ENCODE peak calls at places on chromosomes 5 and 9, in six cellular contexts. One of them, this sample, is unnamed.

GRCh38 chr9:18672706-18673105 is 198.8 kb downstream of the ADAMTSL1 start:
- DNase-seq in MCF 10A: no peak
- DNase-seq in heart right ventricle: no peak
- DNase-seq in CD4-positive, alpha-beta memory T cell: no peak
- DNase-seq in NAMALWA: no peak
- DNase-seq in HFF-Myc: no peak
- DNase-seq in this sample: no peak

GRCh38 chr5:172707285-172708182 is 63.5 kb downstream of the DUSP1 start:
- DNase-seq in MCF 10A: peak
- DNase-seq in heart right ventricle: no peak
- DNase-seq in CD4-positive, alpha-beta memory T cell: no peak
- DNase-seq in NAMALWA: no peak
- DNase-seq in HFF-Myc: peak
- DNase-seq in this sample: no peak

GRCh38 chr5:103436661-103437060 is 125.9 kb downstream of the NUDT12 start:
- DNase-seq in MCF 10A: no peak
- DNase-seq in heart right ventricle: no peak
- DNase-seq in CD4-positive, alpha-beta memory T cell: no peak
- DNase-seq in NAMALWA: no peak
- DNase-seq in HFF-Myc: no peak
- DNase-seq in this sample: no peak

GRCh38 chr9:33263936-33264472 is 504 bp downstream of the BAG1 start:
- DNase-seq in MCF 10A: peak
- DNase-seq in heart right ventricle: peak
- DNase-seq in CD4-positive, alpha-beta memory T cell: peak
- DNase-seq in NAMALWA: peak
- DNase-seq in HFF-Myc: no peak
- DNase-seq in this sample: peak

GRCh38 chr5:174287761-174288160 is 242.3 kb downstream of the NSG2 start:
- DNase-seq in MCF 10A: no peak
- DNase-seq in heart right ventricle: no peak
- DNase-seq in CD4-positive, alpha-beta memory T cell: no peak
- DNase-seq in NAMALWA: no peak
- DNase-seq in HFF-Myc: no peak
- DNase-seq in this sample: no peak

GRCh38 chr9:76913467-76913866 is 7.6 kb upstream of the PRUNE2 start:
- DNase-seq in MCF 10A: peak
- DNase-seq in heart right ventricle: no peak
- DNase-seq in CD4-positive, alpha-beta memory T cell: no peak
- DNase-seq in NAMALWA: no peak
- DNase-seq in HFF-Myc: no peak
- DNase-seq in this sample: no peak

GRCh38 chr5:10591159-10591558 is 27.3 kb downstream of the ANKRD33B start:
- DNase-seq in MCF 10A: no peak
- DNase-seq in heart right ventricle: no peak
- DNase-seq in CD4-positive, alpha-beta memory T cell: no peak
- DNase-seq in NAMALWA: no peak
- DNase-seq in HFF-Myc: no peak
- DNase-seq in this sample: no peak

GRCh38 chr5:112914584-112914983 is 7.4 kb downstream of the REEP5 start:
- DNase-seq in MCF 10A: no peak
- DNase-seq in heart right ventricle: no peak
- DNase-seq in CD4-positive, alpha-beta memory T cell: no peak
- DNase-seq in NAMALWA: no peak
- DNase-seq in HFF-Myc: no peak
- DNase-seq in this sample: no peak

GRCh38 chr5:122805481-122805880 is 30.6 kb downstream of the SNX2 start:
- DNase-seq in MCF 10A: peak
- DNase-seq in heart right ventricle: no peak
- DNase-seq in CD4-positive, alpha-beta memory T cell: no peak
- DNase-seq in NAMALWA: no peak
- DNase-seq in HFF-Myc: no peak
- DNase-seq in this sample: no peak

GRCh38 chr9:125440411-125440810 is 178.8 kb downstream of the GAPVD1 start:
- DNase-seq in MCF 10A: no peak
- DNase-seq in heart right ventricle: no peak
- DNase-seq in CD4-positive, alpha-beta memory T cell: no peak
- DNase-seq in NAMALWA: no peak
- DNase-seq in HFF-Myc: no peak
- DNase-seq in this sample: no peak

GRCh38 chr5:180563994-180564393 is 27.3 kb downstream of the SCGB3A1 start:
- DNase-seq in MCF 10A: no peak
- DNase-seq in heart right ventricle: no peak
- DNase-seq in CD4-positive, alpha-beta memory T cell: no peak
- DNase-seq in NAMALWA: no peak
- DNase-seq in HFF-Myc: no peak
- DNase-seq in this sample: no peak

GRCh38 chr9:36815566-36816348 is 218.3 kb downstream of the PAX5 start:
- DNase-seq in MCF 10A: no peak
- DNase-seq in heart right ventricle: no peak
- DNase-seq in CD4-positive, alpha-beta memory T cell: no peak
- DNase-seq in NAMALWA: no peak
- DNase-seq in HFF-Myc: no peak
- DNase-seq in this sample: no peak

GRCh38 chr9:136324501-136325300 is 2.6 kb upstream of the GPSM1 start:
- DNase-seq in MCF 10A: no peak
- DNase-seq in heart right ventricle: peak
- DNase-seq in CD4-positive, alpha-beta memory T cell: no peak
- DNase-seq in NAMALWA: no peak
- DNase-seq in HFF-Myc: no peak
- DNase-seq in this sample: no peak

GRCh38 chr5:4514067-4514648 is 626.0 kb upstream of the ADAMTS16 start:
- DNase-seq in MCF 10A: peak
- DNase-seq in heart right ventricle: no peak
- DNase-seq in CD4-positive, alpha-beta memory T cell: no peak
- DNase-seq in NAMALWA: no peak
- DNase-seq in HFF-Myc: no peak
- DNase-seq in this sample: no peak

GRCh38 chr5:81907012-81907411 is 64.8 kb upstream of the ATG10 start:
- DNase-seq in MCF 10A: no peak
- DNase-seq in heart right ventricle: no peak
- DNase-seq in CD4-positive, alpha-beta memory T cell: no peak
- DNase-seq in NAMALWA: no peak
- DNase-seq in HFF-Myc: no peak
- DNase-seq in this sample: no peak

GRCh38 chr9:134616341-134616740 is 25.3 kb upstream of the COL5A1 start:
- DNase-seq in MCF 10A: no peak
- DNase-seq in heart right ventricle: no peak
- DNase-seq in CD4-positive, alpha-beta memory T cell: no peak
- DNase-seq in NAMALWA: no peak
- DNase-seq in HFF-Myc: no peak
- DNase-seq in this sample: no peak

GRCh38 chr5:14123551-14123950 is 19.6 kb upstream of the TRIO start:
- DNase-seq in MCF 10A: no peak
- DNase-seq in heart right ventricle: no peak
- DNase-seq in CD4-positive, alpha-beta memory T cell: no peak
- DNase-seq in NAMALWA: no peak
- DNase-seq in HFF-Myc: no peak
- DNase-seq in this sample: no peak

GRCh38 chr9:131485206-131485605 is 17.5 kb upstream of the POMT1 start:
- DNase-seq in MCF 10A: no peak
- DNase-seq in heart right ventricle: no peak
- DNase-seq in CD4-positive, alpha-beta memory T cell: no peak
- DNase-seq in NAMALWA: no peak
- DNase-seq in HFF-Myc: no peak
- DNase-seq in this sample: no peak

GRCh38 chr5:152443935-152444334 is 38.9 kb upstream of the NMUR2 start:
- DNase-seq in MCF 10A: no peak
- DNase-seq in heart right ventricle: no peak
- DNase-seq in CD4-positive, alpha-beta memory T cell: no peak
- DNase-seq in NAMALWA: no peak
- DNase-seq in HFF-Myc: no peak
- DNase-seq in this sample: no peak

GRCh38 chr9:27866741-27867140 is 293.5 kb upstream of the C9orf72 start:
- DNase-seq in MCF 10A: no peak
- DNase-seq in heart right ventricle: no peak
- DNase-seq in CD4-positive, alpha-beta memory T cell: no peak
- DNase-seq in NAMALWA: no peak
- DNase-seq in HFF-Myc: no peak
- DNase-seq in this sample: no peak

GRCh38 chr5:75089137-75089536 is 36.8 kb upstream of the GCNT4 start:
- DNase-seq in MCF 10A: peak
- DNase-seq in heart right ventricle: no peak
- DNase-seq in CD4-positive, alpha-beta memory T cell: no peak
- DNase-seq in NAMALWA: no peak
- DNase-seq in HFF-Myc: no peak
- DNase-seq in this sample: no peak

This sample was measured in naive B cell.